ENCODE peak calls at places on chromosome 20, in ten cellular contexts. D is AG08396, C is iris pigment epithelial cell, E is activated T-cell treated with anti-CD3 and anti-CD28 coated beads for 4 hours, P is retina, Q is ACHN, A is COR-L47, V is HTR-8/SVneo, X is ELR, B is NCI-H1417 treated with DMSO at 0.1 percent for 48 hours. T is an unnamed sample.

GRCh38 chr20:38346247-38346651 is at the start of gene LBP:
- DNase-seq in D (no peak), C (no peak), E (no peak), P (no peak), Q (no peak), A (no peak), V (no peak), X (no peak), B (no peak), T (no peak)

GRCh38 chr20:35561268-35561667 is 19.4 kb downstream of the ERGIC3 start:
- DNase-seq in D (peak), C (peak), E (no peak), P (peak), Q (peak), A (peak), V (peak), X (peak), B (peak), T (no peak)

GRCh38 chr20:3980260-3981131 is 34.9 kb downstream of the RNF24 start:
- DNase-seq in D (peak), C (peak), E (no peak), P (no peak), Q (peak), A (no peak), V (peak), X (peak), B (no peak), T (no peak)

GRCh38 chr20:33765592-33765991 is 33.8 kb downstream of the ZNF341 start:
- DNase-seq in D (no peak), C (no peak), E (no peak), P (no peak), Q (no peak), A (no peak), V (no peak), X (no peak), B (no peak), T (no peak)

GRCh38 chr20:11891827-11892521 is 25.7 kb upstream of the BTBD3 start:
- DNase-seq in D (peak), C (peak), E (peak), P (peak), Q (peak), A (peak), V (peak), X (peak), B (peak), T (peak)

GRCh38 chr20:53606364-53606985 is 12.8 kb upstream of the ZNF217 start:
- DNase-seq in D (peak), C (peak), E (no peak), P (no peak), Q (peak), A (no peak), V (peak), X (peak), B (no peak), T (no peak)

GRCh38 chr20:25025986-25026605 is 31.8 kb downstream of the ACSS1 start:
- DNase-seq in D (no peak), C (no peak), E (no peak), P (no peak), Q (no peak), A (no peak), V (no peak), X (no peak), B (no peak), T (peak)

GRCh38 chr20:52936368-52936986 is 35.7 kb upstream of the TSHZ2 start:
- DNase-seq in D (no peak), C (no peak), E (no peak), P (no peak), Q (no peak), A (no peak), V (no peak), X (no peak), B (no peak), T (no peak)

GRCh38 chr20:20786428-20786827 is 74.0 kb upstream of the RALGAPA2 start:
- DNase-seq in D (no peak), C (no peak), E (no peak), P (no peak), Q (no peak), A (no peak), V (no peak), X (no peak), B (no peak), T (no peak)

GRCh38 chr20:45229264-45230056 is 8.3 kb downstream of the SEMG2 start:
- DNase-seq in D (no peak), C (no peak), E (no peak), P (no peak), Q (peak), A (peak), V (peak), X (peak), B (no peak), T (no peak)

GRCh38 chr20:37640600-37641561 is 52.9 kb upstream of the CTNNBL1 start:
- DNase-seq in D (peak), C (no peak), E (no peak), P (no peak), Q (peak), A (peak), V (no peak), X (no peak), B (no peak), T (no peak)

GRCh38 chr20:54995021-54995420 is 519.6 kb downstream of the DOK5 start:
- DNase-seq in D (no peak), C (no peak), E (no peak), P (peak), Q (no peak), A (no peak), V (no peak), X (no peak), B (no peak), T (no peak)

T was measured in RWPE2.